ENCODE peak calls at places on chromosomes 5 and 9, in eight cellular contexts. One of them, this sample, is unnamed.

GRCh38 chr5:39132792-39133191 is 58.6 kb upstream of the RICTOR start:
- DNase-seq in thoracic aorta: no peak
- DNase-seq in fibroblast of lung: no peak
- DNase-seq in heart right ventricle: no peak
- DNase-seq in psoas muscle: no peak
- DNase-seq in sigmoid colon: no peak
- DNase-seq in body of pancreas: no peak
- DNase-seq in kidney: no peak
- DNase-seq in this sample: no peak

GRCh38 chr9:92952861-92953620 is 5.7 kb downstream of the FGD3 start:
- DNase-seq in thoracic aorta: no peak
- DNase-seq in fibroblast of lung: peak; percentile 69
- DNase-seq in heart right ventricle: no peak
- DNase-seq in psoas muscle: no peak
- DNase-seq in sigmoid colon: no peak
- DNase-seq in body of pancreas: no peak
- DNase-seq in kidney: no peak
- DNase-seq in this sample: no peak

GRCh38 chr5:151673421-151673820 is 13.3 kb downstream of the SPARC start:
- DNase-seq in thoracic aorta: no peak
- DNase-seq in fibroblast of lung: no peak
- DNase-seq in heart right ventricle: no peak
- DNase-seq in psoas muscle: no peak
- DNase-seq in sigmoid colon: no peak
- DNase-seq in body of pancreas: no peak
- DNase-seq in kidney: no peak
- DNase-seq in this sample: no peak

GRCh38 chr9:19914044-19914443 is 125.2 kb upstream of the SLC24A2 start:
- DNase-seq in thoracic aorta: no peak
- DNase-seq in fibroblast of lung: no peak
- DNase-seq in heart right ventricle: no peak
- DNase-seq in psoas muscle: no peak
- DNase-seq in sigmoid colon: no peak
- DNase-seq in body of pancreas: no peak
- DNase-seq in kidney: no peak
- DNase-seq in this sample: no peak

GRCh38 chr5:43045236-43045635 is 5.1 kb upstream of the ANXA2R start:
- DNase-seq in thoracic aorta: no peak
- DNase-seq in fibroblast of lung: no peak
- DNase-seq in heart right ventricle: no peak
- DNase-seq in psoas muscle: no peak
- DNase-seq in sigmoid colon: no peak
- DNase-seq in body of pancreas: no peak
- DNase-seq in kidney: no peak
- DNase-seq in this sample: no peak

GRCh38 chr5:142653321-142653720 is 32.6 kb downstream of the FGF1 start:
- DNase-seq in thoracic aorta: no peak
- DNase-seq in fibroblast of lung: no peak
- DNase-seq in heart right ventricle: no peak
- DNase-seq in psoas muscle: no peak
- DNase-seq in sigmoid colon: no peak
- DNase-seq in body of pancreas: no peak
- DNase-seq in kidney: no peak
- DNase-seq in this sample: no peak

GRCh38 chr5:115414406-115415142 is 118.1 kb upstream of the CCDC112 start:
- DNase-seq in thoracic aorta: no peak
- DNase-seq in fibroblast of lung: peak; percentile 94
- DNase-seq in heart right ventricle: no peak
- DNase-seq in psoas muscle: peak; percentile 60
- DNase-seq in sigmoid colon: peak; percentile 78
- DNase-seq in body of pancreas: no peak
- DNase-seq in kidney: no peak
- DNase-seq in this sample: no peak

GRCh38 chr5:138610468-138611294 is 35.5 kb upstream of the HSPA9 start:
- DNase-seq in thoracic aorta: no peak
- DNase-seq in fibroblast of lung: peak; percentile 18
- DNase-seq in heart right ventricle: no peak
- DNase-seq in psoas muscle: peak; percentile 52
- DNase-seq in sigmoid colon: peak; percentile 65
- DNase-seq in body of pancreas: no peak
- DNase-seq in kidney: peak; percentile 73
- DNase-seq in this sample: no peak

GRCh38 chr5:89044665-89045200 is 161.7 kb upstream of the MEF2C start:
- DNase-seq in thoracic aorta: no peak
- DNase-seq in fibroblast of lung: no peak
- DNase-seq in heart right ventricle: no peak
- DNase-seq in psoas muscle: no peak
- DNase-seq in sigmoid colon: no peak
- DNase-seq in body of pancreas: no peak
- DNase-seq in kidney: no peak
- DNase-seq in this sample: no peak

GRCh38 chr9:130639119-130639485 is 25.3 kb upstream of the PRDM12 start:
- DNase-seq in thoracic aorta: no peak
- DNase-seq in fibroblast of lung: no peak
- DNase-seq in heart right ventricle: no peak
- DNase-seq in psoas muscle: peak; percentile 25
- DNase-seq in sigmoid colon: no peak
- DNase-seq in body of pancreas: no peak
- DNase-seq in kidney: no peak
- DNase-seq in this sample: no peak
- H3K27ac ChIP-seq in thoracic aorta: no peak overlapping the region
- H3K27ac ChIP-seq in fibroblast of lung: no peak overlapping the region
- H3K27ac ChIP-seq in heart right ventricle: no peak overlapping the region
- H3K27ac ChIP-seq in psoas muscle: no peak overlapping the region
- H3K27ac ChIP-seq in sigmoid colon: no peak overlapping the region
- H3K27ac ChIP-seq in body of pancreas: no peak overlapping the region
- H3K27ac ChIP-seq in kidney: no peak overlapping the region
- H3K27ac ChIP-seq in this sample: no peak overlapping the region

DNA sequence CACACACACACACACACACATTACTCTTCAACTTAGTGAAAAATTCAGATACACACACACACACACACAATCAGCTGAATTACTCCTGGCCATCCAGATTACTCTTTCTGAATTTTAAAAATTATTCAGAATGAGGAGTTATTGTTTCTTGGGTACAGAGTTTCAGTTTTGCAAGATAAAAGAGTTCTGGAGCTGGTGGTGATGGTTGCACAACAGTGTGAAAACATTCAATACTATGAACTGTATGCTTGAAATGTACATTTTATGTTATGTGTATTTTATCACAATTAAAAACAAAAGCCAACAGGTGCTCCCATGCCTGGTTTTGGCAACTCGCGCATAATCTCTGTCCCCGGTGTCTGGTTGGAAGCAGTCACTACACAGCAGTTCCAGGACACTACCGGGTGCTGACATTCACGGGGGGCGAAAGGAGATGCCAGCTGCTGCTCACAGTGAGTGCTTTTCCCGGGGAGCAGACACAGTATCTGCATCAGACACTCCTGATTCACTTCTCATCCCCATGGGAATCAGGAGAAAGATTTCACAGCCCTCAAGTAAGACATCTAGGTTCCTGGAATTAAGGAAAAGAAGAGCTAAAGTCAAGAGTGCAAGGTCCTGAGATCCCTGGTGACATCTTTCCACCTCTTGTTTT is 55.7 kb downstream of the LHFPL2 start:
- DNase-seq in thoracic aorta: no peak
- DNase-seq in fibroblast of lung: no peak
- DNase-seq in heart right ventricle: no peak
- DNase-seq in psoas muscle: no peak
- DNase-seq in sigmoid colon: no peak
- DNase-seq in body of pancreas: peak; percentile 29
- DNase-seq in kidney: no peak
- DNase-seq in this sample: no peak
- H3K4me1 ChIP-seq in thoracic aorta: peaks cover 80% of the 10 kb centered on the region
- H3K4me1 ChIP-seq in fibroblast of lung: peaks cover 42% of the 10 kb centered on the region
- H3K4me1 ChIP-seq in heart right ventricle: peaks cover 13% of the 10 kb centered on the region
- H3K4me1 ChIP-seq in psoas muscle: peaks cover 59% of the 10 kb centered on the region
- H3K4me1 ChIP-seq in sigmoid colon: peaks cover 89% of the 10 kb centered on the region
- H3K4me1 ChIP-seq in body of pancreas: peaks cover 63% of the 10 kb centered on the region
- H3K4me1 ChIP-seq in kidney: no peaks in the 10 kb centered on the region
- H3K4me1 ChIP-seq in this sample: peaks cover 32% of the 10 kb centered on the region

GRCh38 chr5:83095163-83095972 is 18.0 kb downstream of the XRCC4 start:
- DNase-seq in thoracic aorta: no peak
- DNase-seq in fibroblast of lung: no peak
- DNase-seq in heart right ventricle: no peak
- DNase-seq in psoas muscle: no peak
- DNase-seq in sigmoid colon: no peak
- DNase-seq in body of pancreas: no peak
- DNase-seq in kidney: no peak
- DNase-seq in this sample: no peak

GRCh38 chr5:83097582-83098265 is 20.4 kb downstream of the XRCC4 start:
- DNase-seq in thoracic aorta: no peak
- DNase-seq in fibroblast of lung: peak; percentile 82
- DNase-seq in heart right ventricle: no peak
- DNase-seq in psoas muscle: no peak
- DNase-seq in sigmoid colon: no peak
- DNase-seq in body of pancreas: no peak
- DNase-seq in kidney: no peak
- DNase-seq in this sample: no peak

GRCh38 chr5:83093692-83094091 is 16.3 kb downstream of the XRCC4 start:
- DNase-seq in thoracic aorta: no peak
- DNase-seq in fibroblast of lung: no peak
- DNase-seq in heart right ventricle: no peak
- DNase-seq in psoas muscle: no peak
- DNase-seq in sigmoid colon: no peak
- DNase-seq in body of pancreas: no peak
- DNase-seq in kidney: no peak
- DNase-seq in this sample: no peak

GRCh38 chr5:83096660-83097334 is 19.4 kb downstream of the XRCC4 start:
- DNase-seq in thoracic aorta: no peak
- DNase-seq in fibroblast of lung: peak; percentile 72
- DNase-seq in heart right ventricle: no peak
- DNase-seq in psoas muscle: no peak
- DNase-seq in sigmoid colon: no peak
- DNase-seq in body of pancreas: no peak
- DNase-seq in kidney: no peak
- DNase-seq in this sample: no peak

GRCh38 chr5:83095973-83096539 is 18.7 kb downstream of the XRCC4 start:
- DNase-seq in thoracic aorta: no peak
- DNase-seq in fibroblast of lung: peak; percentile 92
- DNase-seq in heart right ventricle: no peak
- DNase-seq in psoas muscle: no peak
- DNase-seq in sigmoid colon: no peak
- DNase-seq in body of pancreas: no peak
- DNase-seq in kidney: no peak
- DNase-seq in this sample: peak; percentile 84
- TF ChIP-seq CTCF in thoracic aorta: no peak
- TF ChIP-seq CTCF in fibroblast of lung: no peak
- TF ChIP-seq CTCF in heart right ventricle: no peak
- TF ChIP-seq CTCF in psoas muscle: no peak
- TF ChIP-seq CTCF in sigmoid colon: no peak
- TF ChIP-seq CTCF in body of pancreas: no peak
- TF ChIP-seq CTCF in kidney: no peak
- TF ChIP-seq CTCF in this sample: no peak

GRCh38 chr5:168356592-168356991 is 65.1 kb downstream of the WWC1 start:
- DNase-seq in thoracic aorta: no peak
- DNase-seq in fibroblast of lung: no peak
- DNase-seq in heart right ventricle: no peak
- DNase-seq in psoas muscle: no peak
- DNase-seq in sigmoid colon: peak; percentile 14
- DNase-seq in body of pancreas: no peak
- DNase-seq in kidney: no peak
- DNase-seq in this sample: no peak

GRCh38 chr5:168356171-168356570 is 64.7 kb downstream of the WWC1 start:
- DNase-seq in thoracic aorta: no peak
- DNase-seq in fibroblast of lung: no peak
- DNase-seq in heart right ventricle: no peak
- DNase-seq in psoas muscle: no peak
- DNase-seq in sigmoid colon: peak; percentile 40
- DNase-seq in body of pancreas: no peak
- DNase-seq in kidney: no peak
- DNase-seq in this sample: no peak

GRCh38 chr5:168359820-168360460 is 68.5 kb downstream of the WWC1 start:
- DNase-seq in thoracic aorta: no peak
- DNase-seq in fibroblast of lung: no peak
- DNase-seq in heart right ventricle: no peak
- DNase-seq in psoas muscle: no peak
- DNase-seq in sigmoid colon: no peak
- DNase-seq in body of pancreas: no peak
- DNase-seq in kidney: no peak
- DNase-seq in this sample: peak; percentile 87

GRCh38 chr5:168360521-168361285 is 69.3 kb downstream of the WWC1 start:
- DNase-seq in thoracic aorta: no peak
- DNase-seq in fibroblast of lung: no peak
- DNase-seq in heart right ventricle: no peak
- DNase-seq in psoas muscle: no peak
- DNase-seq in sigmoid colon: peak; percentile 14
- DNase-seq in body of pancreas: no peak
- DNase-seq in kidney: no peak
- DNase-seq in this sample: no peak

GRCh38 chr5:168357881-168358280 is 66.4 kb downstream of the WWC1 start:
- DNase-seq in thoracic aorta: no peak
- DNase-seq in fibroblast of lung: peak; percentile 33
- DNase-seq in heart right ventricle: no peak
- DNase-seq in psoas muscle: no peak
- DNase-seq in sigmoid colon: peak; percentile 41
- DNase-seq in body of pancreas: no peak
- DNase-seq in kidney: no peak
- DNase-seq in this sample: no peak
- H3K27ac ChIP-seq in thoracic aorta: no peak overlapping the region
- H3K27ac ChIP-seq in fibroblast of lung: no peak overlapping the region
- H3K27ac ChIP-seq in heart right ventricle: no peak overlapping the region
- H3K27ac ChIP-seq in psoas muscle: no peak overlapping the region
- H3K27ac ChIP-seq in sigmoid colon: no peak overlapping the region
- H3K27ac ChIP-seq in body of pancreas: no peak overlapping the region
- H3K27ac ChIP-seq in kidney: no peak overlapping the region
- H3K27ac ChIP-seq in this sample: no peak overlapping the region